ENCODE peak calls at places on chromosome 18, in nine cellular contexts. J, M, B, S, I, R, Q, W and T are unnamed samples.

GRCh38 chr18:46562674-46563192 is 94.3 kb downstream of the LOXHD1 start:
- DNase-seq in J (no peak), M (no peak), B (no peak), S (no peak), I (no peak), R (no peak), Q (no peak), W (no peak), T (no peak)

GRCh38 chr18:24369420-24369819 is 28.2 kb downstream of the OSBPL1A start:
- DNase-seq in J (no peak), M (no peak), B (no peak), S (no peak), I (peak; percentile 20), R (no peak), Q (no peak), W (peak; percentile 11), T (no peak)

GRCh38 chr18:49769047-49769708 is 44.2 kb downstream of the ACAA2 start:
- DNase-seq in J (no peak), M (no peak), B (no peak), S (no peak), I (no peak), R (no peak), Q (no peak), W (no peak), T (no peak)

GRCh38 chr18:48106976-48107781 is 176.7 kb upstream of the SMAD2 start:
- DNase-seq in J (no peak), M (no peak), B (no peak), S (no peak), I (no peak), R (no peak), Q (no peak), W (no peak), T (no peak)

GRCh38 chr18:48168861-48169260 is 238.4 kb upstream of the SMAD2 start:
- DNase-seq in J (no peak), M (no peak), B (no peak), S (no peak), I (no peak), R (no peak), Q (no peak), W (no peak), T (no peak)

GRCh38 chr18:50748243-50749229 is 71.3 kb downstream of the MRO start:
- DNase-seq in J (no peak), M (no peak), B (peak; percentile 82), S (no peak), I (no peak), R (no peak), Q (no peak), W (no peak), T (peak; percentile 30)

GRCh38 chr18:37572736-37573135 is 7.1 kb upstream of the CELF4 start:
- DNase-seq in J (no peak), M (no peak), B (no peak), S (no peak), I (no peak), R (no peak), Q (no peak), W (no peak), T (no peak)

GRCh38 chr18:63074987-63075404 is 244.6 kb downstream of the BCL2 start:
- DNase-seq in J (peak; percentile 42), M (peak; percentile 45), B (peak; percentile 86), S (peak; percentile 85), I (peak; percentile 16), R (peak; percentile 81), Q (peak; percentile 91), W (no peak), T (peak; percentile 67)

GRCh38 chr18:22709288-22710060 is 223.7 kb upstream of the RBBP8 start:
- DNase-seq in J (no peak), M (no peak), B (no peak), S (no peak), I (peak; percentile 31), R (no peak), Q (no peak), W (no peak), T (no peak)

GRCh38 chr18:47964086-47964485 is 33.6 kb upstream of the SMAD2 start:
- DNase-seq in J (no peak), M (no peak), B (no peak), S (no peak), I (no peak), R (no peak), Q (no peak), W (no peak), T (no peak)

GRCh38 chr18:3350566-3351527 is 88.9 kb downstream of the MYL12B start:
- DNase-seq in J (peak; percentile 45), M (no peak), B (no peak), S (no peak), I (peak; percentile 23), R (no peak), Q (no peak), W (no peak), T (no peak)

GRCh38 chr18:46733872-46734271 is 23.0 kb downstream of the ST8SIA5 start:
- DNase-seq in J (no peak), M (no peak), B (no peak), S (no peak), I (no peak), R (no peak), Q (no peak), W (no peak), T (no peak)

GRCh38 chr18:69874058-69874457 is 73.6 kb downstream of the CD226 start:
- DNase-seq in J (peak; percentile 64), M (peak; percentile 25), B (no peak), S (no peak), I (peak; percentile 65), R (no peak), Q (no peak), W (no peak), T (no peak)

GRCh38 chr18:58635891-58636290 is 7.0 kb upstream of the ALPK2 start:
- DNase-seq in J (peak; percentile 87), M (peak; percentile 26), B (no peak), S (no peak), I (peak; percentile 80), R (no peak), Q (no peak), W (peak; percentile 39), T (no peak)

GRCh38 chr18:80249217-80250093 is 2.1 kb upstream of the PARD6G start:
- DNase-seq in J (no peak), M (no peak), B (no peak), S (no peak), I (peak; percentile 20), R (no peak), Q (no peak), W (no peak), T (no peak)

GRCh38 chr18:78271790-78272189 is 707.8 kb upstream of the SALL3 start:
- DNase-seq in J (no peak), M (no peak), B (no peak), S (no peak), I (no peak), R (no peak), Q (no peak), W (no peak), T (no peak)

GRCh38 chr18:58556333-58557012 is 72.4 kb downstream of the ALPK2 start:
- DNase-seq in J (no peak), M (no peak), B (peak; percentile 93), S (no peak), I (no peak), R (no peak), Q (no peak), W (no peak), T (no peak)

GRCh38 chr18:21599585-21600525 is 649 bp downstream of the ESCO1 start:
- DNase-seq in J (peak; percentile 18), M (no peak), B (peak; percentile 87), S (peak; percentile 65), I (peak; percentile 9), R (peak; percentile 62), Q (peak; percentile 67), W (no peak), T (peak; percentile 72)

GRCh38 chr18:80238651-80239260 is 8.6 kb downstream of the PARD6G start:
- DNase-seq in J (no peak), M (no peak), B (no peak), S (no peak), I (no peak), R (no peak), Q (no peak), W (no peak), T (no peak)

DNA sequence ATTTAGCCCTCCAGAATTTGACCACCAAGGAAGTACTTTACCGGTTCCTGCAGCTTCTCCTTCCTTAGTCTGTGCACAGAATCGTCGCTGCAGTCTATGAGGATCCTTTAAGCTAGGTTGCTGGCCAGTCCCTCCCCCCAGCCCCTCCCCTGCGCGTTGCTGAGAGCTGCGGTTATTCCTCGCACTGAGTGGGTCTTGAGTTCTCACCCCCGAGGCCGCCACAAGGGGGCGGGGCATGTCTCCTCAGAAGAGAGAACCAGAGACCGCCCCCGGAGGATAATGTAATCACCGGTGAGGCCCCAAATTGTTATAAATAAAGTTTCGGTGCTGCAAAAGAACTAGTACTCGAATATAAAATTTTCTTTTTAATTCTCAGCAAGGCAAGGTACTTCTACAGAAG is 1184.9 kb upstream of the CDH2 start:
- DNase-seq in J (no peak), M (no peak), B (peak; percentile 24), S (no peak), I (no peak), R (no peak), Q (peak; percentile 18), W (no peak), T (peak; percentile 5)
- TF ChIP-seq CTCF in J (no peak), M (no peak), B (peak; percentile 21), S (no peak), I (no peak), R (no peak), Q (no peak), W (no peak), T (no peak)

GRCh38 chr18:42052137-42052708 is 97.2 kb downstream of the PIK3C3 start:
- DNase-seq in J (peak; percentile 67), M (no peak), B (peak; percentile 1), S (no peak), I (peak; percentile 52), R (no peak), Q (no peak), W (no peak), T (no peak)
- TF ChIP-seq CTCF in J (peak; percentile 53), M (peak; percentile 18), B (peak; percentile 56), S (peak; percentile 29), I (peak; percentile 57), R (no peak), Q (no peak), W (peak; percentile 63), T (peak; percentile 44)

GRCh38 chr18:13039806-13040205 is 48.6 kb downstream of the CEP192 start:
- DNase-seq in J (no peak), M (no peak), B (no peak), S (no peak), I (no peak), R (no peak), Q (no peak), W (no peak), T (no peak)
- TF ChIP-seq CTCF in J (no peak), M (no peak), B (no peak), S (no peak), I (no peak), R (no peak), Q (no peak), W (no peak), T (no peak)

DNA sequence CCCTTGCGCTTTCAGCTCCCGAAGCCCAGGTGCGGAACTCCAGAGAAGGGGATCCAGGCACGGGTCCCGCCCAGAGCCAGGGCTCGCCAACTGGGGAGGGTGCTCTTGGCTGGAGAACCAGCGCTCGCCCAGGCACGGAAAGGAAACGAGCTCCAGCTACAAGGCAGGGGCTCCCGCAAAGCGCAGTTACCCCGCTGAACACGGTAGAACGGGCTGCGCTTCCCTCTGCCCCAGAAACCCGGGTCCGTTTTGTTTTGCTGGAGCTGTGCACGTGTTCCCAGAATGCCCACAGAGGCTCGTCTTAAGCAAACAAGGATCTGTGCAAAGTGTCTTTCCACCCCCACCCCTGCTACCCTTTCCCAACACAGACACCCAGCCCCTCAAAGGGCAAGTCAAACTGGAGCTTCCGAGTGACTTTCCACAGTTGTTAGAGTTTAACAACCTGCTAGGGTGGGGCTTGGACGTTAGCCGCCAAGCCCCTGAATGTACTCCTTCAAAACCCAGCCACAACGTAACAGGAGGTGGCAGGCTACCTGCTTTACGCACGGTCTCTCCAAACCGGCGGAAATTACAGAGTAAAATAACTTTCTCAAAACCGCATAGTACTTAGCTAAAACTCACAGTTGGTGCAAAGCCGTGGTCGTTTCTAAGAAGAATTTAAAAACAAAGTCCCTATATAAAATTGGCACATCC is 772 bp downstream of the RNF125 start:
- DNase-seq in J (peak; percentile 29), M (peak; percentile 5), B (peak; percentile 53), S (peak; percentile 44), I (no peak), R (peak; percentile 52), Q (peak; percentile 38), W (no peak), T (peak; percentile 50)
- TF ChIP-seq CTCF in J (no peak), M (no peak), B (peak; percentile 3), S (no peak), I (no peak), R (no peak), Q (no peak), W (no peak), T (no peak)